ENCODE peak calls at places on chromosomes 11 and 22, in nine cellular contexts. K is OCI-LY7, P is MM.1S, Y is GM23338, M is PC-9, H is HCT116, W is PC-3, X is hepatocyte, R is GM23248. V is an unnamed sample. For H3K9me2, the result is how much of the 10 kb centered on the place peaks cover.

GRCh38 chr22:23856721-23857605 is 712 bp upstream of the SLC2A11 start:
- DNase-seq in K (peak), P (peak), Y (peak), M (peak), H (no peak), W (no peak), X (peak), R (peak), V (peak)

GRCh38 chr11:73192272-73192671 is 25.8 kb upstream of the P2RY2 start:
- DNase-seq in K (no peak), P (no peak), Y (no peak), M (peak), H (peak), W (peak), X (no peak), R (no peak), V (no peak)

GRCh38 chr11:57396744-57397143 is 6.3 kb upstream of the PRG2 start:
- DNase-seq in K (no peak), P (no peak), Y (no peak), M (no peak), H (no peak), W (no peak), X (no peak), R (no peak), V (no peak)

GRCh38 chr22:43627485-43628252 is 184.4 kb downstream of the EFCAB6 start:
- DNase-seq in K (no peak), P (no peak), Y (peak), M (no peak), H (no peak), W (no peak), X (no peak), R (no peak), V (no peak)

GRCh38 chr11:72736452-72737069 is 15.6 kb downstream of the ARAP1 start:
- DNase-seq in K (peak), P (no peak), Y (no peak), M (peak), H (peak), W (peak), X (no peak), R (peak), V (peak)

GRCh38 chr11:123434262-123434661 is 4.2 kb downstream of the GRAMD1B start:
- DNase-seq in K (peak), P (peak), Y (peak), M (no peak), H (peak), W (peak), X (no peak), R (peak), V (peak)

GRCh38 chr11:134624166-134624920 is 212.3 kb upstream of the B3GAT1 start:
- DNase-seq in K (no peak), P (no peak), Y (no peak), M (no peak), H (no peak), W (no peak), X (no peak), R (no peak), V (no peak)

GRCh38 chr11:117172678-117173421 is 5.7 kb upstream of the SIDT2 start:
- DNase-seq in K (no peak), P (no peak), Y (no peak), M (no peak), H (no peak), W (no peak), X (no peak), R (no peak), V (no peak)

GRCh38 chr11:116353517-116353916 is 419.3 kb downstream of the BUD13 start:
- DNase-seq in K (no peak), P (no peak), Y (no peak), M (no peak), H (no peak), W (no peak), X (peak), R (no peak), V (no peak)

GRCh38 chr11:2127357-2127971 is 11.7 kb downstream of the IGF2 start:
- DNase-seq in K (no peak), P (no peak), Y (no peak), M (no peak), H (no peak), W (no peak), X (no peak), R (no peak), V (no peak)

GRCh38 chr11:116471608-116472007 is 301.2 kb downstream of the BUD13 start:
- DNase-seq in K (no peak), P (no peak), Y (no peak), M (no peak), H (peak), W (no peak), X (peak), R (peak), V (no peak)

GRCh38 chr22:42907404-42908081 is 50.5 kb upstream of the ARFGAP3 start:
- DNase-seq in K (no peak), P (no peak), Y (no peak), M (no peak), H (no peak), W (no peak), X (no peak), R (peak), V (no peak)

GRCh38 chr11:1791912-1792311 is 28.2 kb upstream of the CTSD start:
- DNase-seq in K (no peak), P (no peak), Y (no peak), M (no peak), H (no peak), W (no peak), X (no peak), R (no peak), V (no peak)

GRCh38 chr11:46363031-46363407 is 15.8 kb downstream of the DGKZ start:
- DNase-seq in K (no peak), P (no peak), Y (no peak), M (peak), H (no peak), W (peak), X (no peak), R (peak), V (no peak)

GRCh38 chr11:66316849-66317251 is at the start of gene CD248:
- DNase-seq in K (no peak), P (no peak), Y (peak), M (no peak), H (no peak), W (no peak), X (peak), R (peak), V (no peak)

GRCh38 chr11:76806608-76807205 is 23.6 kb downstream of the TSKU start:
- DNase-seq in K (no peak), P (no peak), Y (no peak), M (no peak), H (no peak), W (no peak), X (no peak), R (no peak), V (no peak)

GRCh38 chr11:28117712-28118111 is 9.5 kb downstream of the METTL15 start:
- DNase-seq in K (no peak), P (no peak), Y (no peak), M (no peak), H (no peak), W (no peak), X (no peak), R (peak), V (no peak)

GRCh38 chr22:46056169-46057041 is 79.4 kb upstream of the WNT7B start:
- DNase-seq in K (peak), P (no peak), Y (no peak), M (no peak), H (no peak), W (peak), X (no peak), R (peak), V (no peak)

GRCh38 chr11:70823771-70824170 is 425.4 kb downstream of the CTTN start:
- DNase-seq in K (no peak), P (no peak), Y (no peak), M (no peak), H (no peak), W (no peak), X (no peak), R (no peak), V (no peak)

GRCh38 chr11:118903204-118904015 is 19.7 kb downstream of the CXCR5 start:
- DNase-seq in K (no peak), P (no peak), Y (no peak), M (no peak), H (no peak), W (no peak), X (no peak), R (no peak), V (no peak)

GRCh38 chr11:17541330-17541885 is 2.8 kb downstream of the USH1C start:
- DNase-seq in K (no peak), P (no peak), Y (no peak), M (no peak), H (no peak), W (peak), X (peak), R (no peak), V (no peak)

GRCh38 chr11:35077709-35078695 is 61.0 kb upstream of the CD44 start:
- DNase-seq in K (peak), P (peak), Y (no peak), M (peak), H (peak), W (peak), X (no peak), R (peak), V (no peak)

GRCh38 chr11:26860411-26860810 is 133.5 kb upstream of the FIBIN start:
- DNase-seq in K (no peak), P (no peak), Y (no peak), M (no peak), H (no peak), W (no peak), X (no peak), R (no peak), V (no peak)

GRCh38 chr11:114259124-114259526 is 37.1 kb upstream of the NNMT start:
- DNase-seq in K (peak), P (no peak), Y (no peak), M (no peak), H (no peak), W (no peak), X (no peak), R (no peak), V (no peak)

GRCh38 chr11:69013009-69013951 is at the start of gene MRGPRF:
- DNase-seq in K (no peak), P (no peak), Y (peak), M (no peak), H (no peak), W (peak), X (peak), R (peak), V (peak)

GRCh38 chr22:20062766-20063083 is 17.3 kb upstream of the DGCR8 start:
- DNase-seq in K (no peak), P (no peak), Y (no peak), M (peak), H (peak), W (peak), X (peak), R (peak), V (no peak)

GRCh38 chr11:124302756-124303155 is 11.0 kb downstream of the OR8D1 start:
- DNase-seq in K (no peak), P (no peak), Y (peak), M (no peak), H (no peak), W (no peak), X (no peak), R (peak), V (no peak)

GRCh38 chr11:90448280-90448679 is 225.4 kb upstream of the CHORDC1 start:
- DNase-seq in K (no peak), P (no peak), Y (no peak), M (no peak), H (no peak), W (no peak), X (peak), R (no peak), V (no peak)

GRCh38 chr11:112613051-112613972 is 347.9 kb upstream of the NCAM1 start:
- DNase-seq in K (no peak), P (no peak), Y (no peak), M (peak), H (peak), W (peak), X (no peak), R (peak), V (no peak)

GRCh38 chr22:44341431-44342346 is 28.9 kb upstream of the SHISAL1 start:
- DNase-seq in K (no peak), P (no peak), Y (no peak), M (no peak), H (no peak), W (no peak), X (peak), R (peak), V (no peak)

GRCh38 chr11:32772731-32773130 is 21.7 kb downstream of the CCDC73 start:
- DNase-seq in K (no peak), P (no peak), Y (no peak), M (no peak), H (no peak), W (no peak), X (no peak), R (no peak), V (peak)

DNA sequence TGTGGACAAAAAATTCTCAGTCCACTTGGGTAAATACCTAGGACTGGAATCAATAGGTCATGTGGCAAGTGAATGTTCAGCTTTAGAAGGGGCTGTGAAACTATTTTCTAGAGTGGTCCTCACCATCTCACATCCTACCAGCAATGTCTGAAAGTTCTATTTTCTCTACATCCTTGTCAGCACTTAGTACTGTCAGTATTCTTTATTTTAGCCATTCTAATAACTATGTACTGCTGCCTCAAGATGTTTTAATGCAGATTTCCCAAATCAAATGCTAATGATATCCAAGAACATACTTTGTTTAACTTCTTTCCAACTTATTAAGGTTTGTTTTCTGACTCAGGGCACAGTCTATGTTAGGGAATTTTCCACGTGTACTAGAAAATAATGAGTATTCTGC is 317.0 kb downstream of the BRD1 start:
- DNase-seq in K (no peak), P (no peak), Y (no peak), M (no peak), H (no peak), W (no peak), X (no peak), R (no peak), V (no peak)
- H3K9me2 ChIP-seq in K (under half), P (under half), Y (under half), M (under half), H (under half), W (under half), X (under half), R (under half), V (under half)

GRCh38 chr11:127931811-127932210 is 655.5 kb downstream of the ETS1 start:
- DNase-seq in K (no peak), P (no peak), Y (no peak), M (no peak), H (no peak), W (no peak), X (no peak), R (no peak), V (no peak)
- H2AFZ ChIP-seq in K (no peak), P (no peak), Y (no peak), M (no peak), H (no peak), W (no peak), X (no peak), R (no peak), V (no peak)

GRCh38 chr22:41036924-41037323 is 55.5 kb upstream of the EP300 start:
- DNase-seq in K (no peak), P (no peak), Y (no peak), M (no peak), H (no peak), W (no peak), X (no peak), R (no peak), V (no peak)
- H3K9me2 ChIP-seq in K (under half), P (under half), Y (under half), M (under half), H (under half), W (under half), X (under half), R (under half), V (under half)

DNA sequence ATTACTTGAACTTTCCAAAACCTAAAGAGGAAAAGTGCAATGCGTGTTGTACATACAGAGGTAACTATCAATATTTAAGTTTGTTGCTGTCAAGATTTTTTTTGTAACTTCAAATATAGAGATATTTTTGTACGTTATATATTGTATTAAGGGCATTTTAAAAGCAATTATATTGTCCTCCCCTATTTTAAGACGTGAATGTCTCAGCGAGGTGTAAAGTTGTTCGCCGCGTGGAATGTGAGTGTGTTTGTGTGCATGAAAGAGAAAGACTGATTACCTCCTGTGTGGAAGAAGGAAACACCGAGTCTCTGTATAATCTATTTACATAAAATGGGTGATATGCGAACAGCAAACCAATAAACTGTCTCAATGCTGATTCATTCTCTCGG is 2.1 kb downstream of the ADM start:
- DNase-seq in K (no peak), P (no peak), Y (no peak), M (no peak), H (no peak), W (peak), X (no peak), R (no peak), V (no peak)
- H2AFZ ChIP-seq in K (peak), P (no peak), Y (no peak), M (peak), H (no peak), W (peak), X (no peak), R (no peak), V (no peak)

GRCh38 chr11:74709175-74709574 is 22.1 kb downstream of the CHRDL2 start:
- DNase-seq in K (no peak), P (no peak), Y (no peak), M (no peak), H (no peak), W (no peak), X (no peak), R (no peak), V (no peak)

GRCh38 chr11:74703211-74703610 is 28.0 kb downstream of the CHRDL2 start:
- DNase-seq in K (no peak), P (no peak), Y (no peak), M (no peak), H (no peak), W (no peak), X (no peak), R (no peak), V (no peak)

GRCh38 chr11:74707182-74707581 is 24.0 kb downstream of the CHRDL2 start:
- DNase-seq in K (no peak), P (no peak), Y (no peak), M (no peak), H (no peak), W (no peak), X (no peak), R (no peak), V (no peak)

GRCh38 chr11:74710291-74710938 is 20.8 kb downstream of the CHRDL2 start:
- DNase-seq in K (no peak), P (no peak), Y (peak), M (no peak), H (no peak), W (no peak), X (peak), R (peak), V (no peak)

GRCh38 chr11:74707602-74708510 is 23.4 kb downstream of the CHRDL2 start:
- DNase-seq in K (no peak), P (no peak), Y (no peak), M (no peak), H (no peak), W (no peak), X (no peak), R (no peak), V (no peak)
- H3K9me2 ChIP-seq in K (under half), P (under half), Y (under half), M (under half), H (under half), W (under half), X (under half), R (under half), V (under half)

DNA sequence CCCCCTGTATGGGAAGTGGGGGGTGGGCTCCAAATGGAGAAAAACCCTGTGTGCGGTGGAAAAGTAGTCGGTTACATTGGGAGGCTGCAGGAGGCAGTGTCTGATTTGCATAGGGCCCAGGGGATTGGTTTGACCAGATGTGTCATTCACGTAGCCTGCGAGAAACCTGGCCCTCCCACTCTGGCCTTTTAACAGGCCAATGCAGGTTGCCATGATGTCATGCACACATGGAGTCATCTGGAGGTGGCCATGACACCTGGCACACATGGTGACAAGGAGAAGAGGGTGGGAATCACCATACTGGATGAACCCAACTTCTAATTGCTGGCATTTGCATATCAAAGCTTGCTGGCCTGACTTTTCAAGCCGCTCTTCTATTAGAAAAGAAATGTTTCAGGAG is 50.6 kb downstream of the FAM181B start:
- DNase-seq in K (no peak), P (no peak), Y (peak), M (no peak), H (no peak), W (no peak), X (no peak), R (no peak), V (peak)
- H2AFZ ChIP-seq in K (no peak), P (no peak), Y (peak), M (no peak), H (no peak), W (peak), X (no peak), R (no peak), V (no peak)

GRCh38 chr11:61963016-61963281 is 4.5 kb downstream of the FTH1 start:
- DNase-seq in K (no peak), P (no peak), Y (no peak), M (peak), H (no peak), W (no peak), X (no peak), R (no peak), V (no peak)
- H3K9me2 ChIP-seq in K (under half), P (under half), Y (under half), M (under half), H (under half), W (under half), X (under half), R (under half), V (under half)

DNA sequence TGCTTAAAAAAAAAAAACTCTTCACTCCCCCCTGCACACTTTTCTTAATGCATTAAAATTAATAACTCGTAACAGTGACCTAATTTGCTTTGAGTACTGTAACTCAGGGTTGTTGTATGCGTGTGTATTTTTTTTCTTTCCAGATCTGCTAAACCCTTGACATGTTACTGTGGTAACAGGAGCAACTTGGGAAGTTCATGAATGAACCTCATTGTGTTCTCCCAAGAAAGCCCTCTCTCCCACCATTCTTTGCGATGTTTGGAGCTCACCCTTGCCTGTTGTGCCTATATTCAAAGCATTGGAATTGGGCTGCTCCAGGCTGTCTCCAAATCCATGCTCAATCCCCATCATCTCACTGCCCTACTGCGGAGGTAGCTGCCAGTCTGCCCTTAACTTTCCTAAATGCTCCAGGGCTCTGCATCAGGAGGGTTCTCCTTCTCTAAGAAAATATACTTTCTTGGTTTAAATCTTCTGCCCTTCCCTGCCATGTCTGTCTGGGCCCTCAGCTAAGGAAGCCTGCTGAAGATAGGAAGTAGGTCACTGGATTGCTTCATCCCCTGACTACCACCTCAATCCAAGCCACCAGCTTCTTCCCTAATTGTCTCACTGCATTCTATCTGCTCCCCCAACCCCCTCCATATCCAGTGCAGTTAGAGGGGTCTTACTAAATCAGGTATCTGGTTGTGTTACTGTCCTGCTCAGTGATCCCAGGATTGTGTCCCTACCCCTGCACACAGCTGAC is 70.3 kb downstream of the KIRREL3 start:
- DNase-seq in K (no peak), P (no peak), Y (no peak), M (no peak), H (no peak), W (no peak), X (no peak), R (peak), V (no peak)
- H2AFZ ChIP-seq in K (no peak), P (no peak), Y (no peak), M (no peak), H (no peak), W (no peak), X (no peak), R (peak), V (no peak)

GRCh38 chr11:20238712-20239111 is 78.4 kb upstream of the DBX1 start:
- DNase-seq in K (no peak), P (no peak), Y (no peak), M (no peak), H (no peak), W (no peak), X (peak), R (no peak), V (no peak)

DNA sequence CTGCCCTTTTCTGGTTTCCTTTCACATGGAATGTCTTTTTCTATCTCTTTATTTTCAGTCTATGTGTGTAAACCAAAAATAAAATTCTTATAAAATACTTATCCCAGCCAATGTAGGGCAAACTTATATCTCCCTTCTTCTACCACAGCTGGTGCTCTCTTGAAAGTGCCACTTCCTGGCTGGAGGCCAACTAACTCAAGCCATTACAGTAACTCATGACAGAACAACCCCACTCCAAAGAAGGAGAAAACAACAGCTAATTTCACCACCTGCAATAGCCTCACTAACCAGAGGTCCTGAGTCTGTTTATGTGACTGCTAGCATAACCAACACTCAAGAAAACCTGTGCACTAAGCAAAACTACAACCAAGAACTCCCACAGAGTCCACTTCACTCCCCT is 74.9 kb upstream of the DBX1 start:
- DNase-seq in K (no peak), P (peak), Y (no peak), M (no peak), H (no peak), W (no peak), X (no peak), R (no peak), V (no peak)
- H3K9me2 ChIP-seq in K (under half), P (under half), Y (under half), M (under half), H (under half), W (under half), X (under half), R (under half), V (under half)

V was measured in Karpas-422.